ENCODE peak calls at places on chromosomes 12 and 14, in eight cellular contexts. One of them, this sample, is unnamed.

GRCh38 chr12:65497645-65498044 is 219.2 kb downstream of the MSRB3 start:
- DNase-seq in mucosa of gallbladder: no peak
- DNase-seq in brain pericyte: no peak
- DNase-seq in stimulated activated CD4-positive, alpha-beta T cell treated with anti-CD3 and anti-CD28 coated beads, Interleukin-2, amount 100 ng/mL, for 48 hours: no peak
- DNase-seq in adrenal gland: no peak
- DNase-seq in T-helper 2 cell: no peak
- DNase-seq in activated T-helper 1 cell treated with anti-CD3 and anti-CD28 coated beads, Interleukin-2, amount 50 U/mL, for 16 hours: no peak
- DNase-seq in coronary artery: no peak
- DNase-seq in this sample: no peak

GRCh38 chr14:79265366-79265765 is 945.9 kb downstream of the DIO2 start:
- DNase-seq in mucosa of gallbladder: no peak
- DNase-seq in coronary artery: no peak
- DNase-seq in activated T-helper 1 cell treated with anti-CD3 and anti-CD28 coated beads, Interleukin-2, amount 50 U/mL, for 16 hours: no peak
- DNase-seq in T-helper 2 cell: no peak
- DNase-seq in adrenal gland: no peak
- DNase-seq in brain pericyte: no peak
- DNase-seq in stimulated activated CD4-positive, alpha-beta T cell treated with anti-CD3 and anti-CD28 coated beads, Interleukin-2, amount 100 ng/mL, for 48 hours: no peak
- DNase-seq in this sample: no peak

GRCh38 chr14:21097616-21098133 is 780 bp downstream of the ZNF219 start:
- DNase-seq in T-helper 2 cell: no peak
- DNase-seq in activated T-helper 1 cell treated with anti-CD3 and anti-CD28 coated beads, Interleukin-2, amount 50 U/mL, for 16 hours: no peak
- DNase-seq in mucosa of gallbladder: no peak
- DNase-seq in stimulated activated CD4-positive, alpha-beta T cell treated with anti-CD3 and anti-CD28 coated beads, Interleukin-2, amount 100 ng/mL, for 48 hours: no peak
- DNase-seq in adrenal gland: peak; percentile 62
- DNase-seq in coronary artery: no peak
- DNase-seq in brain pericyte: no peak
- DNase-seq in this sample: no peak

GRCh38 chr14:91891081-91891480 is 23.7 kb upstream of the TC2N start:
- DNase-seq in T-helper 2 cell: no peak
- DNase-seq in adrenal gland: no peak
- DNase-seq in coronary artery: no peak
- DNase-seq in activated T-helper 1 cell treated with anti-CD3 and anti-CD28 coated beads, Interleukin-2, amount 50 U/mL, for 16 hours: no peak
- DNase-seq in brain pericyte: no peak
- DNase-seq in stimulated activated CD4-positive, alpha-beta T cell treated with anti-CD3 and anti-CD28 coated beads, Interleukin-2, amount 100 ng/mL, for 48 hours: no peak
- DNase-seq in mucosa of gallbladder: no peak
- DNase-seq in this sample: no peak

GRCh38 chr12:95687937-95688336 is 102.6 kb downstream of the NTN4 start:
- DNase-seq in coronary artery: no peak
- DNase-seq in T-helper 2 cell: no peak
- DNase-seq in mucosa of gallbladder: no peak
- DNase-seq in brain pericyte: no peak
- DNase-seq in adrenal gland: no peak
- DNase-seq in stimulated activated CD4-positive, alpha-beta T cell treated with anti-CD3 and anti-CD28 coated beads, Interleukin-2, amount 100 ng/mL, for 48 hours: no peak
- DNase-seq in activated T-helper 1 cell treated with anti-CD3 and anti-CD28 coated beads, Interleukin-2, amount 50 U/mL, for 16 hours: no peak
- DNase-seq in this sample: no peak

GRCh38 chr14:33556382-33557121 is 394.3 kb downstream of the EGLN3 start:
- DNase-seq in activated T-helper 1 cell treated with anti-CD3 and anti-CD28 coated beads, Interleukin-2, amount 50 U/mL, for 16 hours: no peak
- DNase-seq in T-helper 2 cell: no peak
- DNase-seq in adrenal gland: no peak
- DNase-seq in brain pericyte: no peak
- DNase-seq in stimulated activated CD4-positive, alpha-beta T cell treated with anti-CD3 and anti-CD28 coated beads, Interleukin-2, amount 100 ng/mL, for 48 hours: no peak
- DNase-seq in mucosa of gallbladder: no peak
- DNase-seq in coronary artery: no peak
- DNase-seq in this sample: no peak

GRCh38 chr14:73755434-73756014 is 41.3 kb upstream of the PNMA1 start:
- DNase-seq in activated T-helper 1 cell treated with anti-CD3 and anti-CD28 coated beads, Interleukin-2, amount 50 U/mL, for 16 hours: no peak
- DNase-seq in T-helper 2 cell: no peak
- DNase-seq in adrenal gland: peak; percentile 27
- DNase-seq in stimulated activated CD4-positive, alpha-beta T cell treated with anti-CD3 and anti-CD28 coated beads, Interleukin-2, amount 100 ng/mL, for 48 hours: no peak
- DNase-seq in coronary artery: no peak
- DNase-seq in mucosa of gallbladder: no peak
- DNase-seq in brain pericyte: no peak
- DNase-seq in this sample: no peak

GRCh38 chr12:26564391-26564790 is 268.6 kb downstream of the ITPR2 start:
- DNase-seq in brain pericyte: no peak
- DNase-seq in mucosa of gallbladder: no peak
- DNase-seq in adrenal gland: no peak
- DNase-seq in activated T-helper 1 cell treated with anti-CD3 and anti-CD28 coated beads, Interleukin-2, amount 50 U/mL, for 16 hours: no peak
- DNase-seq in stimulated activated CD4-positive, alpha-beta T cell treated with anti-CD3 and anti-CD28 coated beads, Interleukin-2, amount 100 ng/mL, for 48 hours: no peak
- DNase-seq in coronary artery: no peak
- DNase-seq in T-helper 2 cell: no peak
- DNase-seq in this sample: no peak

GRCh38 chr12:71315328-71315960 is 124.2 kb upstream of the LGR5 start:
- DNase-seq in adrenal gland: no peak
- DNase-seq in stimulated activated CD4-positive, alpha-beta T cell treated with anti-CD3 and anti-CD28 coated beads, Interleukin-2, amount 100 ng/mL, for 48 hours: no peak
- DNase-seq in mucosa of gallbladder: no peak
- DNase-seq in coronary artery: no peak
- DNase-seq in T-helper 2 cell: no peak
- DNase-seq in brain pericyte: no peak
- DNase-seq in activated T-helper 1 cell treated with anti-CD3 and anti-CD28 coated beads, Interleukin-2, amount 50 U/mL, for 16 hours: no peak
- DNase-seq in this sample: no peak

GRCh38 chr12:98182791-98183190 is 332.6 kb upstream of the TMPO start:
- DNase-seq in mucosa of gallbladder: no peak
- DNase-seq in T-helper 2 cell: no peak
- DNase-seq in stimulated activated CD4-positive, alpha-beta T cell treated with anti-CD3 and anti-CD28 coated beads, Interleukin-2, amount 100 ng/mL, for 48 hours: no peak
- DNase-seq in activated T-helper 1 cell treated with anti-CD3 and anti-CD28 coated beads, Interleukin-2, amount 50 U/mL, for 16 hours: no peak
- DNase-seq in brain pericyte: no peak
- DNase-seq in coronary artery: no peak
- DNase-seq in adrenal gland: no peak
- DNase-seq in this sample: no peak

GRCh38 chr12:131796754-131797587 is 31.2 kb upstream of the MMP17 start:
- DNase-seq in brain pericyte: no peak
- DNase-seq in activated T-helper 1 cell treated with anti-CD3 and anti-CD28 coated beads, Interleukin-2, amount 50 U/mL, for 16 hours: no peak
- DNase-seq in T-helper 2 cell: no peak
- DNase-seq in mucosa of gallbladder: no peak
- DNase-seq in stimulated activated CD4-positive, alpha-beta T cell treated with anti-CD3 and anti-CD28 coated beads, Interleukin-2, amount 100 ng/mL, for 48 hours: no peak
- DNase-seq in coronary artery: no peak
- DNase-seq in adrenal gland: no peak
- DNase-seq in this sample: no peak

GRCh38 chr14:91416744-91417133 is 881 bp downstream of the CCDC88C start:
- DNase-seq in adrenal gland: no peak
- DNase-seq in coronary artery: no peak
- DNase-seq in brain pericyte: no peak
- DNase-seq in activated T-helper 1 cell treated with anti-CD3 and anti-CD28 coated beads, Interleukin-2, amount 50 U/mL, for 16 hours: no peak
- DNase-seq in T-helper 2 cell: no peak
- DNase-seq in stimulated activated CD4-positive, alpha-beta T cell treated with anti-CD3 and anti-CD28 coated beads, Interleukin-2, amount 100 ng/mL, for 48 hours: no peak
- DNase-seq in mucosa of gallbladder: no peak
- DNase-seq in this sample: no peak

GRCh38 chr12:12244341-12244740 is 22.5 kb downstream of the LRP6 start:
- DNase-seq in activated T-helper 1 cell treated with anti-CD3 and anti-CD28 coated beads, Interleukin-2, amount 50 U/mL, for 16 hours: no peak
- DNase-seq in brain pericyte: no peak
- DNase-seq in T-helper 2 cell: no peak
- DNase-seq in mucosa of gallbladder: no peak
- DNase-seq in coronary artery: no peak
- DNase-seq in stimulated activated CD4-positive, alpha-beta T cell treated with anti-CD3 and anti-CD28 coated beads, Interleukin-2, amount 100 ng/mL, for 48 hours: no peak
- DNase-seq in adrenal gland: no peak
- DNase-seq in this sample: no peak

GRCh38 chr12:43370299-43370698 is 181.7 kb downstream of the ADAMTS20 start:
- DNase-seq in stimulated activated CD4-positive, alpha-beta T cell treated with anti-CD3 and anti-CD28 coated beads, Interleukin-2, amount 100 ng/mL, for 48 hours: no peak
- DNase-seq in T-helper 2 cell: no peak
- DNase-seq in activated T-helper 1 cell treated with anti-CD3 and anti-CD28 coated beads, Interleukin-2, amount 50 U/mL, for 16 hours: no peak
- DNase-seq in coronary artery: no peak
- DNase-seq in adrenal gland: no peak
- DNase-seq in brain pericyte: no peak
- DNase-seq in mucosa of gallbladder: no peak
- DNase-seq in this sample: no peak

GRCh38 chr14:57122129-57122528 is 146.6 kb downstream of the EXOC5 start:
- DNase-seq in mucosa of gallbladder: no peak
- DNase-seq in brain pericyte: no peak
- DNase-seq in adrenal gland: no peak
- DNase-seq in activated T-helper 1 cell treated with anti-CD3 and anti-CD28 coated beads, Interleukin-2, amount 50 U/mL, for 16 hours: no peak
- DNase-seq in stimulated activated CD4-positive, alpha-beta T cell treated with anti-CD3 and anti-CD28 coated beads, Interleukin-2, amount 100 ng/mL, for 48 hours: no peak
- DNase-seq in T-helper 2 cell: no peak
- DNase-seq in coronary artery: no peak
- DNase-seq in this sample: no peak

GRCh38 chr14:88798161-88798560 is 5.4 kb upstream of the EML5 start:
- DNase-seq in T-helper 2 cell: no peak
- DNase-seq in activated T-helper 1 cell treated with anti-CD3 and anti-CD28 coated beads, Interleukin-2, amount 50 U/mL, for 16 hours: no peak
- DNase-seq in adrenal gland: no peak
- DNase-seq in coronary artery: no peak
- DNase-seq in stimulated activated CD4-positive, alpha-beta T cell treated with anti-CD3 and anti-CD28 coated beads, Interleukin-2, amount 100 ng/mL, for 48 hours: no peak
- DNase-seq in brain pericyte: no peak
- DNase-seq in mucosa of gallbladder: no peak
- DNase-seq in this sample: no peak

GRCh38 chr12:89752331-89752730 is 43.7 kb upstream of the ATP2B1 start:
- DNase-seq in T-helper 2 cell: no peak
- DNase-seq in adrenal gland: no peak
- DNase-seq in brain pericyte: no peak
- DNase-seq in activated T-helper 1 cell treated with anti-CD3 and anti-CD28 coated beads, Interleukin-2, amount 50 U/mL, for 16 hours: no peak
- DNase-seq in stimulated activated CD4-positive, alpha-beta T cell treated with anti-CD3 and anti-CD28 coated beads, Interleukin-2, amount 100 ng/mL, for 48 hours: no peak
- DNase-seq in coronary artery: no peak
- DNase-seq in mucosa of gallbladder: no peak
- DNase-seq in this sample: no peak

GRCh38 chr12:120249875-120250795 is 15.4 kb downstream of the PXN start:
- DNase-seq in mucosa of gallbladder: no peak
- DNase-seq in adrenal gland: no peak
- DNase-seq in brain pericyte: no peak
- DNase-seq in T-helper 2 cell: peak; percentile 86
- DNase-seq in coronary artery: no peak
- DNase-seq in activated T-helper 1 cell treated with anti-CD3 and anti-CD28 coated beads, Interleukin-2, amount 50 U/mL, for 16 hours: no peak
- DNase-seq in stimulated activated CD4-positive, alpha-beta T cell treated with anti-CD3 and anti-CD28 coated beads, Interleukin-2, amount 100 ng/mL, for 48 hours: no peak
- DNase-seq in this sample: no peak

GRCh38 chr14:53470351-53471043 is 317.4 kb upstream of the DDHD1 start:
- DNase-seq in mucosa of gallbladder: peak; percentile 32
- DNase-seq in adrenal gland: no peak
- DNase-seq in coronary artery: no peak
- DNase-seq in stimulated activated CD4-positive, alpha-beta T cell treated with anti-CD3 and anti-CD28 coated beads, Interleukin-2, amount 100 ng/mL, for 48 hours: no peak
- DNase-seq in brain pericyte: no peak
- DNase-seq in T-helper 2 cell: no peak
- DNase-seq in activated T-helper 1 cell treated with anti-CD3 and anti-CD28 coated beads, Interleukin-2, amount 50 U/mL, for 16 hours: no peak
- DNase-seq in this sample: no peak

GRCh38 chr12:13981296-13981962 is at the start of gene GRIN2B:
- DNase-seq in stimulated activated CD4-positive, alpha-beta T cell treated with anti-CD3 and anti-CD28 coated beads, Interleukin-2, amount 100 ng/mL, for 48 hours: no peak
- DNase-seq in coronary artery: no peak
- DNase-seq in adrenal gland: no peak
- DNase-seq in T-helper 2 cell: no peak
- DNase-seq in activated T-helper 1 cell treated with anti-CD3 and anti-CD28 coated beads, Interleukin-2, amount 50 U/mL, for 16 hours: no peak
- DNase-seq in brain pericyte: no peak
- DNase-seq in mucosa of gallbladder: no peak
- DNase-seq in this sample: no peak

GRCh38 chr14:78567343-78567742 is 397.2 kb downstream of the NRXN3 start:
- DNase-seq in stimulated activated CD4-positive, alpha-beta T cell treated with anti-CD3 and anti-CD28 coated beads, Interleukin-2, amount 100 ng/mL, for 48 hours: no peak
- DNase-seq in activated T-helper 1 cell treated with anti-CD3 and anti-CD28 coated beads, Interleukin-2, amount 50 U/mL, for 16 hours: no peak
- DNase-seq in T-helper 2 cell: no peak
- DNase-seq in mucosa of gallbladder: no peak
- DNase-seq in adrenal gland: no peak
- DNase-seq in brain pericyte: no peak
- DNase-seq in coronary artery: no peak
- DNase-seq in this sample: no peak

GRCh38 chr12:9736931-9737705 is 4.2 kb upstream of the CLECL1 start:
- DNase-seq in T-helper 2 cell: peak; percentile 82
- DNase-seq in adrenal gland: no peak
- DNase-seq in coronary artery: no peak
- DNase-seq in activated T-helper 1 cell treated with anti-CD3 and anti-CD28 coated beads, Interleukin-2, amount 50 U/mL, for 16 hours: no peak
- DNase-seq in brain pericyte: no peak
- DNase-seq in stimulated activated CD4-positive, alpha-beta T cell treated with anti-CD3 and anti-CD28 coated beads, Interleukin-2, amount 100 ng/mL, for 48 hours: no peak
- DNase-seq in mucosa of gallbladder: no peak
- DNase-seq in this sample: no peak

GRCh38 chr12:76611533-76611932 is 52.0 kb upstream of the OSBPL8 start:
- DNase-seq in stimulated activated CD4-positive, alpha-beta T cell treated with anti-CD3 and anti-CD28 coated beads, Interleukin-2, amount 100 ng/mL, for 48 hours: no peak
- DNase-seq in adrenal gland: peak; percentile 18
- DNase-seq in brain pericyte: no peak
- DNase-seq in mucosa of gallbladder: no peak
- DNase-seq in activated T-helper 1 cell treated with anti-CD3 and anti-CD28 coated beads, Interleukin-2, amount 50 U/mL, for 16 hours: no peak
- DNase-seq in T-helper 2 cell: no peak
- DNase-seq in coronary artery: no peak
- DNase-seq in this sample: no peak

GRCh38 chr14:33062476-33062875 is 123.8 kb downstream of the NPAS3 start:
- DNase-seq in activated T-helper 1 cell treated with anti-CD3 and anti-CD28 coated beads, Interleukin-2, amount 50 U/mL, for 16 hours: no peak
- DNase-seq in brain pericyte: no peak
- DNase-seq in coronary artery: no peak
- DNase-seq in adrenal gland: no peak
- DNase-seq in stimulated activated CD4-positive, alpha-beta T cell treated with anti-CD3 and anti-CD28 coated beads, Interleukin-2, amount 100 ng/mL, for 48 hours: no peak
- DNase-seq in T-helper 2 cell: no peak
- DNase-seq in mucosa of gallbladder: no peak
- DNase-seq in this sample: no peak

GRCh38 chr14:104092931-104093365 is 7.4 kb downstream of the ASPG start:
- DNase-seq in stimulated activated CD4-positive, alpha-beta T cell treated with anti-CD3 and anti-CD28 coated beads, Interleukin-2, amount 100 ng/mL, for 48 hours: no peak
- DNase-seq in mucosa of gallbladder: no peak
- DNase-seq in coronary artery: no peak
- DNase-seq in adrenal gland: no peak
- DNase-seq in T-helper 2 cell: no peak
- DNase-seq in activated T-helper 1 cell treated with anti-CD3 and anti-CD28 coated beads, Interleukin-2, amount 50 U/mL, for 16 hours: no peak
- DNase-seq in brain pericyte: no peak
- DNase-seq in this sample: no peak

GRCh38 chr12:9344540-9344939 is 136.3 kb upstream of the PZP start:
- DNase-seq in brain pericyte: no peak
- DNase-seq in adrenal gland: no peak
- DNase-seq in activated T-helper 1 cell treated with anti-CD3 and anti-CD28 coated beads, Interleukin-2, amount 50 U/mL, for 16 hours: no peak
- DNase-seq in coronary artery: no peak
- DNase-seq in mucosa of gallbladder: no peak
- DNase-seq in stimulated activated CD4-positive, alpha-beta T cell treated with anti-CD3 and anti-CD28 coated beads, Interleukin-2, amount 100 ng/mL, for 48 hours: no peak
- DNase-seq in T-helper 2 cell: no peak
- DNase-seq in this sample: no peak

GRCh38 chr14:52776816-52777215 is 14.6 kb downstream of the GNPNAT1 start:
- DNase-seq in activated T-helper 1 cell treated with anti-CD3 and anti-CD28 coated beads, Interleukin-2, amount 50 U/mL, for 16 hours: no peak
- DNase-seq in T-helper 2 cell: no peak
- DNase-seq in mucosa of gallbladder: no peak
- DNase-seq in brain pericyte: no peak
- DNase-seq in stimulated activated CD4-positive, alpha-beta T cell treated with anti-CD3 and anti-CD28 coated beads, Interleukin-2, amount 100 ng/mL, for 48 hours: no peak
- DNase-seq in coronary artery: no peak
- DNase-seq in adrenal gland: no peak
- DNase-seq in this sample: no peak

GRCh38 chr14:58428011-58428807 is 690 bp downstream of the KIAA0586 start:
- DNase-seq in activated T-helper 1 cell treated with anti-CD3 and anti-CD28 coated beads, Interleukin-2, amount 50 U/mL, for 16 hours: no peak
- DNase-seq in coronary artery: no peak
- DNase-seq in brain pericyte: peak; percentile 5
- DNase-seq in mucosa of gallbladder: no peak
- DNase-seq in stimulated activated CD4-positive, alpha-beta T cell treated with anti-CD3 and anti-CD28 coated beads, Interleukin-2, amount 100 ng/mL, for 48 hours: no peak
- DNase-seq in T-helper 2 cell: peak; percentile 77
- DNase-seq in adrenal gland: no peak
- DNase-seq in this sample: no peak

GRCh38 chr14:38012056-38012455 is 195.6 kb upstream of the SSTR1 start:
- DNase-seq in coronary artery: no peak
- DNase-seq in adrenal gland: no peak
- DNase-seq in mucosa of gallbladder: no peak
- DNase-seq in T-helper 2 cell: no peak
- DNase-seq in brain pericyte: no peak
- DNase-seq in activated T-helper 1 cell treated with anti-CD3 and anti-CD28 coated beads, Interleukin-2, amount 50 U/mL, for 16 hours: no peak
- DNase-seq in stimulated activated CD4-positive, alpha-beta T cell treated with anti-CD3 and anti-CD28 coated beads, Interleukin-2, amount 100 ng/mL, for 48 hours: no peak
- DNase-seq in this sample: no peak

GRCh38 chr12:1972260-1972659 is 32.0 kb downstream of the DCP1B start:
- DNase-seq in activated T-helper 1 cell treated with anti-CD3 and anti-CD28 coated beads, Interleukin-2, amount 50 U/mL, for 16 hours: no peak
- DNase-seq in stimulated activated CD4-positive, alpha-beta T cell treated with anti-CD3 and anti-CD28 coated beads, Interleukin-2, amount 100 ng/mL, for 48 hours: no peak
- DNase-seq in adrenal gland: no peak
- DNase-seq in T-helper 2 cell: no peak
- DNase-seq in mucosa of gallbladder: no peak
- DNase-seq in brain pericyte: no peak
- DNase-seq in coronary artery: no peak
- DNase-seq in this sample: no peak

GRCh38 chr12:15265868-15266267 is 44.7 kb upstream of the RERG start:
- DNase-seq in activated T-helper 1 cell treated with anti-CD3 and anti-CD28 coated beads, Interleukin-2, amount 50 U/mL, for 16 hours: no peak
- DNase-seq in T-helper 2 cell: no peak
- DNase-seq in mucosa of gallbladder: no peak
- DNase-seq in brain pericyte: no peak
- DNase-seq in adrenal gland: no peak
- DNase-seq in stimulated activated CD4-positive, alpha-beta T cell treated with anti-CD3 and anti-CD28 coated beads, Interleukin-2, amount 100 ng/mL, for 48 hours: no peak
- DNase-seq in coronary artery: no peak
- DNase-seq in this sample: no peak

GRCh38 chr12:107593713-107594381 is 91.8 kb upstream of the PWP1 start:
- DNase-seq in adrenal gland: no peak
- DNase-seq in stimulated activated CD4-positive, alpha-beta T cell treated with anti-CD3 and anti-CD28 coated beads, Interleukin-2, amount 100 ng/mL, for 48 hours: no peak
- DNase-seq in coronary artery: no peak
- DNase-seq in mucosa of gallbladder: no peak
- DNase-seq in T-helper 2 cell: peak; percentile 2
- DNase-seq in activated T-helper 1 cell treated with anti-CD3 and anti-CD28 coated beads, Interleukin-2, amount 50 U/mL, for 16 hours: no peak
- DNase-seq in brain pericyte: no peak
- DNase-seq in this sample: no peak

GRCh38 chr12:54592316-54592715 is 3.9 kb upstream of the PPP1R1A start:
- DNase-seq in activated T-helper 1 cell treated with anti-CD3 and anti-CD28 coated beads, Interleukin-2, amount 50 U/mL, for 16 hours: no peak
- DNase-seq in stimulated activated CD4-positive, alpha-beta T cell treated with anti-CD3 and anti-CD28 coated beads, Interleukin-2, amount 100 ng/mL, for 48 hours: no peak
- DNase-seq in T-helper 2 cell: no peak
- DNase-seq in coronary artery: no peak
- DNase-seq in brain pericyte: no peak
- DNase-seq in mucosa of gallbladder: no peak
- DNase-seq in adrenal gland: no peak
- DNase-seq in this sample: no peak

GRCh38 chr12:54428050-54429013 is 9.3 kb upstream of the ITGA5 start:
- DNase-seq in stimulated activated CD4-positive, alpha-beta T cell treated with anti-CD3 and anti-CD28 coated beads, Interleukin-2, amount 100 ng/mL, for 48 hours: no peak
- DNase-seq in T-helper 2 cell: no peak
- DNase-seq in mucosa of gallbladder: no peak
- DNase-seq in activated T-helper 1 cell treated with anti-CD3 and anti-CD28 coated beads, Interleukin-2, amount 50 U/mL, for 16 hours: no peak
- DNase-seq in coronary artery: peak; percentile 83
- DNase-seq in adrenal gland: no peak
- DNase-seq in brain pericyte: no peak
- DNase-seq in this sample: no peak